ENCODE peak calls at places on chromosome 16, in five cellular contexts. R, J, F, N and W are unnamed samples.

GRCh38 chr16:4795181-4795827 is at the start of gene SMIM22:
- DNase-seq in R (no peak), F (peak; percentile 39), J (no peak), N (peak; percentile 41), W (no peak)

GRCh38 chr16:84700518-84701277 is 898 bp downstream of the USP10 start:
- DNase-seq in J (no peak), N (no peak), R (peak; percentile 36), F (peak; percentile 8), W (no peak)

GRCh38 chr16:52537463-52537862 is 9.5 kb downstream of the TOX3 start:
- DNase-seq in J (no peak), F (no peak), N (no peak), R (no peak), W (no peak)

GRCh38 chr16:617855-618254 is 12.9 kb upstream of the WFIKKN1 start:
- DNase-seq in N (no peak), F (no peak), J (no peak), R (no peak), W (no peak)

GRCh38 chr16:71622088-71622487 is 3.9 kb upstream of the MARVELD3 start:
- DNase-seq in F (no peak), J (no peak), R (no peak), N (no peak), W (no peak)

GRCh38 chr16:3004319-3004718 is 8.4 kb upstream of the CLDN9 start:
- DNase-seq in F (peak; percentile 43), R (no peak), N (no peak), J (no peak), W (no peak)

GRCh38 chr16:81752225-81752875 is 26.7 kb upstream of the PLCG2 start:
- DNase-seq in F (no peak), N (no peak), R (peak; percentile 59), J (no peak), W (no peak)

GRCh38 chr16:6946106-6946505 is 386.5 kb upstream of the RBFOX1 start:
- DNase-seq in F (no peak), N (no peak), R (no peak), J (no peak), W (no peak)

GRCh38 chr16:27401768-27402568 is at the start of gene IL21R:
- DNase-seq in R (no peak), J (peak; percentile 95), F (no peak), N (no peak), W (peak; percentile 53)

GRCh38 chr16:88798772-88799455 is 4.7 kb upstream of the CDT1 start:
- DNase-seq in F (peak; percentile 71), R (no peak), N (peak; percentile 80), J (no peak), W (no peak)

GRCh38 chr16:705748-706188 is at the start of gene FBXL16:
- DNase-seq in N (peak; percentile 79), J (no peak), F (peak; percentile 98), R (no peak), W (no peak)

GRCh38 chr16:46833465-46833810 is 2.5 kb upstream of the C16orf87 start:
- DNase-seq in J (no peak), F (no peak), R (no peak), N (no peak), W (no peak)

GRCh38 chr16:769201-769769 is 8.8 kb downstream of the MSLN start:
- DNase-seq in J (no peak), R (no peak), F (no peak), N (no peak), W (no peak)

GRCh38 chr16:55184619-55185018 is 139.4 kb upstream of the IRX6 start:
- DNase-seq in N (no peak), F (no peak), R (no peak), J (no peak), W (no peak)

GRCh38 chr16:57814896-57815295 is 12.6 kb upstream of the KIFC3 start:
- DNase-seq in R (no peak), F (no peak), N (no peak), J (no peak), W (no peak)

GRCh38 chr16:15785386-15786059 is 71.3 kb downstream of the MYH11 start:
- DNase-seq in F (no peak), J (no peak), N (no peak), R (no peak), W (no peak)

GRCh38 chr16:50340578-50340977 is 28.2 kb downstream of the BRD7 start:
- DNase-seq in J (no peak), R (no peak), N (no peak), F (no peak), W (no peak)

GRCh38 chr16:11968577-11968976 is 3.6 kb downstream of the TNFRSF17 start:
- DNase-seq in R (no peak), N (no peak), F (no peak), J (no peak), W (no peak)

GRCh38 chr16:11090947-11091785 is 146.8 kb downstream of the CLEC16A start:
- DNase-seq in J (no peak), F (no peak), N (no peak), R (no peak), W (no peak)

GRCh38 chr16:70523013-70523620 is at the start of gene COG4:
- DNase-seq in N (peak; percentile 84), F (peak; percentile 40), R (peak; percentile 61), J (peak; percentile 89), W (peak; percentile 86)

GRCh38 chr16:4375717-4376116 is 4.1 kb downstream of the VASN start:
- DNase-seq in R (no peak), F (no peak), N (no peak), J (no peak), W (no peak)

GRCh38 chr16:96935-97381 is 18.9 kb downstream of the MPG start:
- DNase-seq in N (peak; percentile 89), F (peak; percentile 88), R (peak; percentile 96), J (peak; percentile 88), W (peak; percentile 84)

GRCh38 chr16:56192644-56192960 is 1.3 kb downstream of the GNAO1 start:
- DNase-seq in R (no peak), N (no peak), J (no peak), F (no peak), W (no peak)

GRCh38 chr16:56950881-56951771 is 10.6 kb upstream of the CETP start:
- DNase-seq in N (peak; percentile 39), J (peak; percentile 33), R (peak; percentile 49), F (peak; percentile 2), W (peak; percentile 10)

GRCh38 chr16:83619381-83620150 is 188.2 kb upstream of the HSBP1 start:
- DNase-seq in J (no peak), F (no peak), R (no peak), N (no peak), W (no peak)

GRCh38 chr16:57038151-57038550 is 48.8 kb downstream of the NLRC5 start:
- DNase-seq in F (no peak), R (no peak), N (no peak), J (no peak), W (no peak)

GRCh38 chr16:73143681-73144370 is 95.9 kb upstream of the ZFHX3 start:
- DNase-seq in F (no peak), N (no peak), J (no peak), R (no peak), W (no peak)

GRCh38 chr16:340370-341091 is 12.0 kb downstream of the AXIN1 start:
- DNase-seq in F (no peak), R (no peak), J (no peak), N (no peak), W (no peak)

GRCh38 chr16:85910854-85911247 is 11.9 kb downstream of the IRF8 start:
- DNase-seq in N (no peak), F (no peak), R (no peak), J (no peak), W (no peak)

GRCh38 chr16:11164482-11165270 is 91.3 kb downstream of the SOCS1 start:
- DNase-seq in R (no peak), J (no peak), F (no peak), N (no peak), W (no peak)

GRCh38 chr16:54934536-54935410 is 4.1 kb downstream of the IRX5 start:
- DNase-seq in F (no peak), J (no peak), N (no peak), R (no peak), W (no peak)